ENCODE peak calls at places on chromosomes 3 and 15, in eight cellular contexts. X is heart right ventricle, L is endodermal cell, D is body of pancreas, Y is foreskin fibroblast, R is A549, Q is SK-N-SH, T is AG10803. G is an unnamed sample.

GRCh38 chr3:44355634-44356033 is 17.1 kb downstream of the TCAIM start:
- DNase-seq in T (peak; percentile 82), Y (peak; percentile 83), Q (no peak), L (no peak), X (no peak), D (peak; percentile 53), R (no peak), G (no peak)

GRCh38 chr15:67542462-67543347 is at the start of gene MAP2K5:
- DNase-seq in Y (peak; percentile 91), R (peak; percentile 77), X (peak; percentile 91), T (peak; percentile 68), L (peak; percentile 90), Q (peak; percentile 94), D (peak; percentile 89), G (peak; percentile 98)

GRCh38 chr3:13281657-13282527 is 138.2 kb downstream of the NUP210 start:
- DNase-seq in Y (no peak), Q (peak; percentile 50), R (peak; percentile 58), L (peak; percentile 82), X (peak; percentile 56), D (peak; percentile 71), T (no peak), G (peak; percentile 45)

GRCh38 chr3:162774613-162775100 is 1278.0 kb downstream of the OTOL1 start:
- DNase-seq in R (no peak), X (no peak), L (no peak), Y (no peak), T (no peak), Q (no peak), D (no peak), G (no peak)

GRCh38 chr15:85730001-85730820 is 64.5 kb downstream of the KLHL25 start:
- DNase-seq in L (peak; percentile 75), R (peak; percentile 74), Q (peak; percentile 73), T (peak; percentile 69), D (peak; percentile 53), Y (peak; percentile 78), X (no peak), G (no peak)

GRCh38 chr3:52714335-52715302 is 8.7 kb downstream of the SPCS1 start:
- DNase-seq in R (no peak), Y (peak; percentile 24), Q (peak; percentile 27), X (no peak), L (peak; percentile 97), T (no peak), D (peak; percentile 54), G (no peak)

GRCh38 chr3:29313981-29314726 is 33.3 kb downstream of the RBMS3 start:
- DNase-seq in L (no peak), Q (no peak), X (no peak), Y (no peak), D (no peak), T (no peak), R (no peak), G (no peak)

GRCh38 chr3:55879901-55880331 is 392.8 kb upstream of the WNT5A start:
- DNase-seq in R (no peak), L (no peak), X (no peak), Q (no peak), T (peak; percentile 23), D (no peak), Y (peak; percentile 31), G (no peak)

GRCh38 chr3:127673191-127674098 is 693 bp downstream of the ABTB1 start:
- DNase-seq in X (peak; percentile 73), T (peak; percentile 49), R (peak; percentile 49), D (peak; percentile 64), Y (peak; percentile 75), Q (peak; percentile 81), L (peak; percentile 76), G (peak; percentile 64)

GRCh38 chr3:84074767-84075166 is 884.0 kb upstream of the CADM2 start:
- DNase-seq in D (no peak), Y (no peak), X (no peak), R (no peak), L (no peak), T (no peak), Q (no peak), G (no peak)

GRCh38 chr15:61888074-61888780 is 172.0 kb downstream of the VPS13C start:
- DNase-seq in D (no peak), R (no peak), L (no peak), X (no peak), Q (no peak), Y (peak; percentile 14), T (peak; percentile 35), G (no peak)

GRCh38 chr3:178342111-178342510 is 194.1 kb upstream of the KCNMB2 start:
- DNase-seq in X (no peak), L (no peak), R (no peak), D (no peak), T (peak; percentile 53), Q (no peak), Y (no peak), G (no peak)

GRCh38 chr3:130748981-130749380 is 2.4 kb upstream of the PIK3R4 start:
- DNase-seq in L (no peak), X (no peak), Q (no peak), D (no peak), Y (peak; percentile 67), T (peak; percentile 79), R (no peak), G (no peak)

GRCh38 chr3:115784739-115785571 is 161.6 kb downstream of the GAP43 start:
- DNase-seq in T (peak; percentile 98), Q (peak; percentile 68), X (no peak), Y (peak; percentile 97), R (no peak), L (peak; percentile 48), D (no peak), G (no peak)

GRCh38 chr15:69181419-69181818 is 21.0 kb downstream of the GLCE start:
- DNase-seq in R (no peak), T (peak; percentile 53), L (no peak), X (no peak), Q (peak; percentile 13), Y (peak; percentile 63), D (no peak), G (no peak)

GRCh38 chr3:23253214-23253613 is 50.1 kb downstream of the UBE2E2 start:
- DNase-seq in L (no peak), Q (no peak), T (no peak), R (no peak), X (no peak), D (no peak), Y (no peak), G (no peak)

GRCh38 chr15:94162946-94163345 is 68.4 kb upstream of the MCTP2 start:
- DNase-seq in R (no peak), X (no peak), T (no peak), L (no peak), D (no peak), Y (no peak), Q (no peak), G (no peak)

GRCh38 chr3:122563717-122564025 is 429 bp downstream of the PARP9 start:
- DNase-seq in X (no peak), R (no peak), L (peak; percentile 66), Y (peak; percentile 32), T (peak; percentile 23), Q (peak; percentile 30), D (peak; percentile 20), G (no peak)

GRCh38 chr3:182180646-182181385 is 469.1 kb downstream of the SOX2 start:
- DNase-seq in R (no peak), Q (peak; percentile 16), T (no peak), D (no peak), Y (no peak), L (no peak), X (no peak), G (no peak)

GRCh38 chr3:10780922-10781321 is 35.1 kb upstream of the SLC6A11 start:
- DNase-seq in X (no peak), Y (no peak), R (no peak), Q (no peak), D (no peak), L (peak; percentile 15), T (no peak), G (no peak)

GRCh38 chr3:10780243-10780642 is 35.8 kb upstream of the SLC6A11 start:
- DNase-seq in X (no peak), Y (no peak), T (no peak), Q (no peak), L (peak; percentile 31), R (no peak), D (no peak), G (no peak)

GRCh38 chr3:10782011-10782410 is 34.0 kb upstream of the SLC6A11 start:
- DNase-seq in Q (no peak), T (no peak), L (peak; percentile 3), R (no peak), Y (peak; percentile 4), X (no peak), D (no peak), G (no peak)

GRCh38 chr3:10786640-10787039 is 29.4 kb upstream of the SLC6A11 start:
- DNase-seq in T (no peak), Y (no peak), D (no peak), R (no peak), Q (no peak), L (no peak), X (no peak), G (no peak)

GRCh38 chr3:10783360-10784346 is 32.4 kb upstream of the SLC6A11 start:
- DNase-seq in D (peak; percentile 19), Q (peak; percentile 42), X (no peak), Y (peak; percentile 6), T (peak; percentile 19), R (peak; percentile 26), L (peak; percentile 75), G (no peak)
- TF ChIP-seq CTCF in D (peak; percentile 60), Q (peak; percentile 72), X (peak; percentile 61), Y (peak; percentile 68), T (peak; percentile 77), R (peak; percentile 47), L (peak; percentile 88), G (peak; percentile 72)

GRCh38 chr15:91968610-91969009 is 115.1 kb downstream of the SLCO3A1 start:
- DNase-seq in Q (no peak), X (no peak), T (no peak), Y (no peak), D (no peak), R (no peak), L (no peak), G (no peak)
- TF ChIP-seq CTCF in Q (peak; percentile 41), X (no peak), T (no peak), Y (no peak), D (no peak), R (no peak), L (peak; percentile 65), G (no peak)

GRCh38 chr15:59609730-59610712 is 1.6 kb upstream of the GCNT3 start:
- DNase-seq in D (no peak), Y (peak; percentile 8), L (no peak), X (no peak), T (no peak), R (peak; percentile 49), Q (no peak), G (no peak)
- TF ChIP-seq CTCF in D (no peak), Y (no peak), L (no peak), X (no peak), T (no peak), R (no peak), Q (no peak), G (no peak)

DNA sequence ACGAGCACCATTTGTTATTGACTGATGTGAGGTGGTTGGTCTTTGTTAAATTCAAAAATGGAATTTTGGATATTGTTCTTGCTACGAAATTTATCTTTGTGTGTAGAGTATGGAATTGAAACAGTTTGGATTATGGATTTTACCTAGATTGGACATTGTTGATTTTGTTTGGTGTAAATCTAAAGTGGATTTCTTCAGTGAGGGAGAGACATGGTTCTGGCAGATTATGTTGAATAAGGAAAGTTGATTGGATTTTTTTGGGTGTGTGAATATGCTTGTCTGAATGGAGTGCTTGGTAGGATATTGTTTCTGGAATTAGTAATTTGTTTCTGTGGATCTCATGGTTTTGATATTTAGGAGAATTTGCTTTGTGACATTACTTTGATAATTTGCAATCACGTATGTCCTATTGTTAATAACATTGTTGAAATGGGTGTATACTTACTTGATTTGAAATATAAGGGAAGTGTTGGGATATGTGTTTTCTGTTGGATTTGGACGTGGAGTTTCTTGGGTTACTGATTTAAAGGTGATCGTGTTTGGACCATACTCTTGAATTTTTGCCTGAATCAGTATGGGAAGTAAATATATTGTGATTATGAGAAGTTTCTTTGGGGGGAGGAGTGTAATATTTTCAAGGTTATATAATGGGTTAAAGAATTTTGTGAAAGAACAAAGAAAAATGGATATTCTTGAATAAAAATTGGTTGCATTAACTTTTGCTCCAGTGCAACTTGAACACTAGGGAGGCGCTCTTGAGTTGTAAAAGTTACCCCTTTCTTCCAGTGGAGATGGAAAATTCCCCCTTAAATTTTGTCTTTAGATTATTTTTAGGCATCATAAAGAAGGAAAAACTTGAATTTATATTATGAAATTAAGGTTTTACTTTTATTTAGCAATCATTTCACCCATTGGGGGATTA is 875 bp upstream of the CHD2 start:
- DNase-seq in R (peak; percentile 73), T (no peak), L (peak; percentile 35), D (no peak), X (no peak), Y (peak; percentile 70), Q (no peak), G (no peak)
- TF ChIP-seq CTCF in R (peak; percentile 61), T (peak; percentile 29), L (peak; percentile 84), D (peak; percentile 22), X (no peak), Y (peak; percentile 13), Q (peak; percentile 67), G (no peak)

G was measured in left lung.